ENCODE peak calls at places on chromosome 16, in six cellular contexts. One of them, this sample, is unnamed.

GRCh38 chr16:9012848-9013507 is 49.3 kb upstream of the USP7 start:
- DNase-seq in NB4: no peak
- DNase-seq in ovary: no peak
- DNase-seq in gastrocnemius medialis: no peak
- DNase-seq in body of pancreas: no peak
- DNase-seq in sigmoid colon: no peak
- DNase-seq in this sample: peak

GRCh38 chr16:69116911-69117310 is 11.5 kb downstream of the HAS3 start:
- DNase-seq in ovary: no peak
- DNase-seq in NB4: no peak
- DNase-seq in gastrocnemius medialis: no peak
- DNase-seq in sigmoid colon: peak
- DNase-seq in body of pancreas: no peak
- DNase-seq in this sample: no peak

GRCh38 chr16:75236736-75237397 is 14.6 kb downstream of the BCAR1 start:
- DNase-seq in sigmoid colon: no peak
- DNase-seq in gastrocnemius medialis: peak
- DNase-seq in NB4: no peak
- DNase-seq in body of pancreas: no peak
- DNase-seq in ovary: peak
- DNase-seq in this sample: no peak

GRCh38 chr16:56357291-56357764 is 68.0 kb downstream of the AMFR start:
- DNase-seq in body of pancreas: no peak
- DNase-seq in sigmoid colon: peak
- DNase-seq in NB4: no peak
- DNase-seq in ovary: peak
- DNase-seq in gastrocnemius medialis: peak
- DNase-seq in this sample: peak

GRCh38 chr16:10949424-10949970 is 5.1 kb downstream of the CLEC16A start:
- DNase-seq in NB4: peak
- DNase-seq in body of pancreas: no peak
- DNase-seq in ovary: no peak
- DNase-seq in gastrocnemius medialis: no peak
- DNase-seq in sigmoid colon: no peak
- DNase-seq in this sample: no peak

GRCh38 chr16:84597518-84598390 is 20.1 kb downstream of the COTL1 start:
- DNase-seq in gastrocnemius medialis: no peak
- DNase-seq in ovary: no peak
- DNase-seq in body of pancreas: no peak
- DNase-seq in NB4: peak
- DNase-seq in sigmoid colon: no peak
- DNase-seq in this sample: no peak

GRCh38 chr16:29198731-29199521 is 207.6 kb downstream of the NPIPB11 start:
- DNase-seq in body of pancreas: no peak
- DNase-seq in gastrocnemius medialis: no peak
- DNase-seq in ovary: peak
- DNase-seq in sigmoid colon: peak
- DNase-seq in NB4: no peak
- DNase-seq in this sample: peak

GRCh38 chr16:83926726-83927397 is 26.2 kb upstream of the OSGIN1 start:
- DNase-seq in NB4: peak
- DNase-seq in ovary: peak
- DNase-seq in gastrocnemius medialis: peak
- DNase-seq in sigmoid colon: no peak
- DNase-seq in body of pancreas: peak
- DNase-seq in this sample: peak

GRCh38 chr16:89971495-89972243 is 23.1 kb downstream of the DEF8 start:
- DNase-seq in ovary: no peak
- DNase-seq in gastrocnemius medialis: peak
- DNase-seq in sigmoid colon: no peak
- DNase-seq in body of pancreas: no peak
- DNase-seq in NB4: no peak
- DNase-seq in this sample: peak

GRCh38 chr16:12679660-12680272 is 123.9 kb downstream of the CPPED1 start:
- DNase-seq in sigmoid colon: no peak
- DNase-seq in ovary: no peak
- DNase-seq in body of pancreas: no peak
- DNase-seq in NB4: no peak
- DNase-seq in gastrocnemius medialis: no peak
- DNase-seq in this sample: no peak

GRCh38 chr16:17557480-17557879 is 86.7 kb upstream of the XYLT1 start:
- DNase-seq in sigmoid colon: no peak
- DNase-seq in ovary: no peak
- DNase-seq in NB4: no peak
- DNase-seq in gastrocnemius medialis: no peak
- DNase-seq in body of pancreas: no peak
- DNase-seq in this sample: no peak

GRCh38 chr16:67841816-67842508 is at the start of gene THAP11:
- DNase-seq in gastrocnemius medialis: peak
- DNase-seq in ovary: peak
- DNase-seq in body of pancreas: peak
- DNase-seq in NB4: peak
- DNase-seq in sigmoid colon: peak
- DNase-seq in this sample: peak

GRCh38 chr16:21083729-21084268 is 66.8 kb downstream of the DNAH3 start:
- DNase-seq in NB4: peak
- DNase-seq in ovary: peak
- DNase-seq in gastrocnemius medialis: peak
- DNase-seq in sigmoid colon: peak
- DNase-seq in body of pancreas: peak
- DNase-seq in this sample: peak

GRCh38 chr16:84795338-84796053 is 24.3 kb upstream of the CRISPLD2 start:
- DNase-seq in body of pancreas: peak
- DNase-seq in gastrocnemius medialis: peak
- DNase-seq in NB4: no peak
- DNase-seq in ovary: peak
- DNase-seq in sigmoid colon: peak
- DNase-seq in this sample: peak

GRCh38 chr16:48081656-48082055 is 74.1 kb downstream of the ABCC12 start:
- DNase-seq in sigmoid colon: no peak
- DNase-seq in body of pancreas: no peak
- DNase-seq in ovary: no peak
- DNase-seq in gastrocnemius medialis: no peak
- DNase-seq in NB4: no peak
- DNase-seq in this sample: no peak

GRCh38 chr16:9840761-9841665 is 341.2 kb downstream of the GRIN2A start:
- DNase-seq in body of pancreas: no peak
- DNase-seq in NB4: peak
- DNase-seq in gastrocnemius medialis: no peak
- DNase-seq in ovary: no peak
- DNase-seq in sigmoid colon: no peak
- DNase-seq in this sample: no peak

GRCh38 chr16:56190903-56191806 is at the start of gene GNAO1:
- DNase-seq in NB4: no peak
- DNase-seq in ovary: peak
- DNase-seq in sigmoid colon: peak
- DNase-seq in gastrocnemius medialis: peak
- DNase-seq in body of pancreas: peak
- DNase-seq in this sample: peak

GRCh38 chr16:70251651-70252354 is at the start of gene EXOSC6:
- DNase-seq in ovary: peak
- DNase-seq in NB4: peak
- DNase-seq in body of pancreas: peak
- DNase-seq in sigmoid colon: peak
- DNase-seq in gastrocnemius medialis: peak
- DNase-seq in this sample: peak
- TF ChIP-seq POLR2A in ovary: peak
- TF ChIP-seq POLR2A in NB4: peak
- TF ChIP-seq POLR2A in body of pancreas: peak
- TF ChIP-seq POLR2A in sigmoid colon: peak
- TF ChIP-seq POLR2A in gastrocnemius medialis: peak
- TF ChIP-seq POLR2A in this sample: peak

GRCh38 chr16:2481676-2482075 is 6.7 kb downstream of the TBC1D24 start:
- DNase-seq in gastrocnemius medialis: no peak
- DNase-seq in sigmoid colon: no peak
- DNase-seq in body of pancreas: no peak
- DNase-seq in ovary: no peak
- DNase-seq in NB4: no peak
- DNase-seq in this sample: no peak

GRCh38 chr16:2480948-2481347 is 6.0 kb downstream of the TBC1D24 start:
- DNase-seq in sigmoid colon: no peak
- DNase-seq in NB4: no peak
- DNase-seq in body of pancreas: peak
- DNase-seq in gastrocnemius medialis: no peak
- DNase-seq in ovary: no peak
- DNase-seq in this sample: no peak

GRCh38 chr16:2483939-2484897 is 9.3 kb downstream of the TBC1D24 start:
- DNase-seq in sigmoid colon: no peak
- DNase-seq in ovary: no peak
- DNase-seq in NB4: no peak
- DNase-seq in gastrocnemius medialis: no peak
- DNase-seq in body of pancreas: no peak
- DNase-seq in this sample: no peak

GRCh38 chr16:2483160-2483559 is 8.2 kb downstream of the TBC1D24 start:
- DNase-seq in ovary: no peak
- DNase-seq in NB4: no peak
- DNase-seq in body of pancreas: peak
- DNase-seq in sigmoid colon: no peak
- DNase-seq in gastrocnemius medialis: no peak
- DNase-seq in this sample: no peak

DNA sequence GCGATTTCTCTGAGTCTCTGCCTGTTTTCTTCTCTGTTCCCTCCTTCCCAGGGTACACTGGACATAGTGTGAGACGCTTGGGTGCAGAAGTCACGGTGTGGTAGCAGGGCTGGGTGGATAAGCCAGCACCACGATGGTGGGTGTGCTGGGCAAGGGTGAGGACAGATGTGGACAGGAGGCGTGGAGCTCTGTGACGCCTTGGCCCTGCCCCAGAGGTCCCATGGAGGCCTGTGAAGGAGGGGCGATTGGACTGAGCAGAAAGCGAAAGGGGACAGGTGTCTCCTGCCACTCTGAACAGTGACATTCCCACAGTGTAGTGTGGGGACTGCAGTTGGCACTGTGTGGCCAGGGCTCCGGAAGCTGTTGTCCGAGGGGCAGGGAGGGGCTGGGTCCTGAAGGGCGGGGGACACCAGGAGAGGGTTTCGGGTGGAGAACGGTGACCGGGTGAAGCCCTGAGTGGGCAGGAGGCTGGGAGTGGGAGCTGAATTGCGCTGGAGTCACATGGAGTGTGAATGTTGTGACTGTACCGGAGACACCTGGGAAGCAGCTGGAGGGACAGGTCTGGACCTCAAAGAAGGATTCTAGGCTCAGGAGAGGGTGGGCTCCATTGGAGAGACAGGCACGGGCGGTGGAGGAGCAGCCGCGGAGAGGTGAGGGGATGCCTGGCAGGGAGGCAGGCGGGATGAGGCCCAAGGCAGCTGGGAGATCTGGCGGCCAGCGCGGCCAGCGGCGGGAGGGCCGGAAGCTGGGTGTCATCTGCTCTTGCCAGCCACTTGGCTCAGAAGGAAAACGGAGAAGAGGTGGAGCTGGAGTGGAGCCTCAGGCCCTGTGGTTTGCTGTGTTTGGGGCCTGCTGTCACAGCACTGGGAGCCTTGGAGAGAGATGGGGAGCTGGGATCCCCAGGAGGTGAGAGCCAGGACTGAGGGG is 7.5 kb downstream of the TBC1D24 start:
- DNase-seq in gastrocnemius medialis: peak
- DNase-seq in NB4: no peak
- DNase-seq in sigmoid colon: peak
- DNase-seq in body of pancreas: peak
- DNase-seq in ovary: peak
- DNase-seq in this sample: peak
- H3K4me3 ChIP-seq in gastrocnemius medialis: peak
- H3K4me3 ChIP-seq in NB4: no peak
- H3K4me3 ChIP-seq in sigmoid colon: peak
- H3K4me3 ChIP-seq in body of pancreas: no peak
- H3K4me3 ChIP-seq in ovary: no peak
- H3K4me3 ChIP-seq in this sample: no peak

GRCh38 chr16:4426021-4426684 is 485 bp downstream of the DNAJA3 start:
- DNase-seq in ovary: peak
- DNase-seq in NB4: peak
- DNase-seq in sigmoid colon: no peak
- DNase-seq in gastrocnemius medialis: no peak
- DNase-seq in body of pancreas: no peak
- DNase-seq in this sample: no peak

GRCh38 chr16:4431023-4431422 is 5.4 kb downstream of the DNAJA3 start:
- DNase-seq in body of pancreas: no peak
- DNase-seq in gastrocnemius medialis: no peak
- DNase-seq in ovary: no peak
- DNase-seq in sigmoid colon: no peak
- DNase-seq in NB4: no peak
- DNase-seq in this sample: no peak

GRCh38 chr16:4425378-4426020 is at the start of gene DNAJA3:
- DNase-seq in NB4: peak
- DNase-seq in ovary: peak
- DNase-seq in sigmoid colon: peak
- DNase-seq in body of pancreas: peak
- DNase-seq in gastrocnemius medialis: peak
- DNase-seq in this sample: peak

GRCh38 chr16:4426722-4427372 is 1.2 kb downstream of the DNAJA3 start:
- DNase-seq in sigmoid colon: no peak
- DNase-seq in ovary: no peak
- DNase-seq in NB4: no peak
- DNase-seq in body of pancreas: no peak
- DNase-seq in gastrocnemius medialis: no peak
- DNase-seq in this sample: no peak

GRCh38 chr16:4428500-4428899 is 2.8 kb downstream of the DNAJA3 start:
- DNase-seq in ovary: no peak
- DNase-seq in gastrocnemius medialis: no peak
- DNase-seq in NB4: no peak
- DNase-seq in sigmoid colon: no peak
- DNase-seq in body of pancreas: no peak
- DNase-seq in this sample: no peak
- TF ChIP-seq POLR2A in ovary: no peak
- TF ChIP-seq POLR2A in gastrocnemius medialis: no peak
- TF ChIP-seq POLR2A in NB4: no peak
- TF ChIP-seq POLR2A in sigmoid colon: no peak
- TF ChIP-seq POLR2A in body of pancreas: no peak
- TF ChIP-seq POLR2A in this sample: no peak

GRCh38 chr16:78325532-78325931 is 226.1 kb downstream of the WWOX start:
- DNase-seq in NB4: no peak
- DNase-seq in sigmoid colon: no peak
- DNase-seq in gastrocnemius medialis: no peak
- DNase-seq in body of pancreas: no peak
- DNase-seq in ovary: no peak
- DNase-seq in this sample: no peak

GRCh38 chr16:78317871-78318270 is 218.4 kb downstream of the WWOX start:
- DNase-seq in NB4: no peak
- DNase-seq in ovary: no peak
- DNase-seq in sigmoid colon: no peak
- DNase-seq in body of pancreas: no peak
- DNase-seq in gastrocnemius medialis: no peak
- DNase-seq in this sample: no peak

GRCh38 chr16:78324649-78325274 is 225.3 kb downstream of the WWOX start:
- DNase-seq in ovary: no peak
- DNase-seq in body of pancreas: no peak
- DNase-seq in NB4: no peak
- DNase-seq in sigmoid colon: no peak
- DNase-seq in gastrocnemius medialis: no peak
- DNase-seq in this sample: no peak

GRCh38 chr16:78323315-78323714 is 223.9 kb downstream of the WWOX start:
- DNase-seq in ovary: no peak
- DNase-seq in sigmoid colon: no peak
- DNase-seq in body of pancreas: no peak
- DNase-seq in NB4: no peak
- DNase-seq in gastrocnemius medialis: no peak
- DNase-seq in this sample: no peak

GRCh38 chr16:78321611-78322010 is 222.2 kb downstream of the WWOX start:
- DNase-seq in body of pancreas: no peak
- DNase-seq in gastrocnemius medialis: no peak
- DNase-seq in NB4: no peak
- DNase-seq in ovary: no peak
- DNase-seq in sigmoid colon: no peak
- DNase-seq in this sample: no peak
- H3K4me3 ChIP-seq in body of pancreas: no peak
- H3K4me3 ChIP-seq in gastrocnemius medialis: no peak
- H3K4me3 ChIP-seq in NB4: no peak
- H3K4me3 ChIP-seq in ovary: no peak
- H3K4me3 ChIP-seq in sigmoid colon: no peak
- H3K4me3 ChIP-seq in this sample: no peak